ENCODE peak calls at places on chromosomes 5 and 9, in six cellular contexts. One of them, this sample, is unnamed.

GRCh38 chr5:35240892-35241291 is 10.6 kb upstream of the PRLR start:
- DNase-seq in ovary: no peak
- DNase-seq in stomach: no peak
- DNase-seq in GM12878: no peak
- DNase-seq in uterus: no peak
- DNase-seq in IMR-90: no peak
- DNase-seq in this sample: no peak

GRCh38 chr9:36407122-36407723 is 7.2 kb upstream of the RNF38 start:
- DNase-seq in uterus: peak; percentile 59
- DNase-seq in ovary: peak; percentile 68
- DNase-seq in IMR-90: peak; percentile 65
- DNase-seq in GM12878: peak; percentile 25
- DNase-seq in stomach: peak; percentile 66
- DNase-seq in this sample: peak; percentile 88

GRCh38 chr5:142491260-142491659 is 166.4 kb upstream of the SPRY4 start:
- DNase-seq in GM12878: no peak
- DNase-seq in uterus: no peak
- DNase-seq in ovary: no peak
- DNase-seq in IMR-90: no peak
- DNase-seq in stomach: no peak
- DNase-seq in this sample: no peak

GRCh38 chr5:154967419-154968024 is 26.6 kb downstream of the MRPL22 start:
- DNase-seq in uterus: no peak
- DNase-seq in stomach: no peak
- DNase-seq in ovary: no peak
- DNase-seq in IMR-90: peak; percentile 21
- DNase-seq in GM12878: no peak
- DNase-seq in this sample: no peak

GRCh38 chr9:4774209-4774608 is 18.5 kb upstream of the RCL1 start:
- DNase-seq in IMR-90: no peak
- DNase-seq in GM12878: no peak
- DNase-seq in stomach: no peak
- DNase-seq in uterus: no peak
- DNase-seq in ovary: peak; percentile 53
- DNase-seq in this sample: no peak

GRCh38 chr5:173583384-173583783 is 33.1 kb downstream of the BOD1 start:
- DNase-seq in IMR-90: no peak
- DNase-seq in GM12878: no peak
- DNase-seq in ovary: no peak
- DNase-seq in stomach: no peak
- DNase-seq in uterus: no peak
- DNase-seq in this sample: no peak

GRCh38 chr5:136006164-136006563 is 22.6 kb upstream of the TGFBI start:
- DNase-seq in stomach: no peak
- DNase-seq in ovary: no peak
- DNase-seq in GM12878: no peak
- DNase-seq in uterus: no peak
- DNase-seq in IMR-90: peak; percentile 87
- DNase-seq in this sample: no peak

GRCh38 chr9:78865757-78866156 is 568.8 kb downstream of the PSAT1 start:
- DNase-seq in IMR-90: no peak
- DNase-seq in stomach: no peak
- DNase-seq in GM12878: no peak
- DNase-seq in ovary: no peak
- DNase-seq in uterus: no peak
- DNase-seq in this sample: no peak

GRCh38 chr5:116276952-116277351 is 192.1 kb downstream of the COMMD10 start:
- DNase-seq in stomach: no peak
- DNase-seq in uterus: no peak
- DNase-seq in IMR-90: no peak
- DNase-seq in GM12878: no peak
- DNase-seq in ovary: no peak
- DNase-seq in this sample: no peak

GRCh38 chr9:109083141-109083540 is 36.6 kb downstream of the TMEM245 start:
- DNase-seq in GM12878: no peak
- DNase-seq in ovary: no peak
- DNase-seq in IMR-90: no peak
- DNase-seq in uterus: no peak
- DNase-seq in stomach: no peak
- DNase-seq in this sample: no peak

GRCh38 chr9:127762111-127762676 is 16.3 kb downstream of the SH2D3C start:
- DNase-seq in ovary: no peak
- DNase-seq in stomach: no peak
- DNase-seq in uterus: peak; percentile 70
- DNase-seq in GM12878: no peak
- DNase-seq in IMR-90: no peak
- DNase-seq in this sample: no peak

GRCh38 chr5:28397502-28397941 is 1359.1 kb upstream of the CDH9 start:
- DNase-seq in GM12878: no peak
- DNase-seq in ovary: no peak
- DNase-seq in stomach: no peak
- DNase-seq in uterus: no peak
- DNase-seq in IMR-90: no peak
- DNase-seq in this sample: no peak

GRCh38 chr9:8733096-8733954 is 933.7 kb upstream of the DMAC1 start:
- DNase-seq in ovary: peak; percentile 37
- DNase-seq in uterus: no peak
- DNase-seq in GM12878: no peak
- DNase-seq in IMR-90: no peak
- DNase-seq in stomach: no peak
- DNase-seq in this sample: no peak

GRCh38 chr9:81182421-81182820 is 506.9 kb downstream of the TLE1 start:
- DNase-seq in stomach: no peak
- DNase-seq in ovary: no peak
- DNase-seq in IMR-90: peak; percentile 77
- DNase-seq in GM12878: no peak
- DNase-seq in uterus: no peak
- DNase-seq in this sample: no peak

GRCh38 chr5:154740483-154740882 is 14.7 kb upstream of the LARP1 start:
- DNase-seq in ovary: peak; percentile 32
- DNase-seq in uterus: peak; percentile 32
- DNase-seq in IMR-90: peak; percentile 82
- DNase-seq in stomach: peak; percentile 70
- DNase-seq in GM12878: no peak
- DNase-seq in this sample: no peak

GRCh38 chr5:127290019-127290945 is at the start of gene MEGF10:
- DNase-seq in uterus: peak; percentile 41
- DNase-seq in ovary: no peak
- DNase-seq in IMR-90: peak; percentile 17
- DNase-seq in GM12878: no peak
- DNase-seq in stomach: no peak
- DNase-seq in this sample: no peak

GRCh38 chr5:8848997-8849585 is 696.8 kb downstream of the SEMA5A start:
- DNase-seq in stomach: no peak
- DNase-seq in IMR-90: peak; percentile 89
- DNase-seq in ovary: no peak
- DNase-seq in GM12878: no peak
- DNase-seq in uterus: no peak
- DNase-seq in this sample: no peak

DNA sequence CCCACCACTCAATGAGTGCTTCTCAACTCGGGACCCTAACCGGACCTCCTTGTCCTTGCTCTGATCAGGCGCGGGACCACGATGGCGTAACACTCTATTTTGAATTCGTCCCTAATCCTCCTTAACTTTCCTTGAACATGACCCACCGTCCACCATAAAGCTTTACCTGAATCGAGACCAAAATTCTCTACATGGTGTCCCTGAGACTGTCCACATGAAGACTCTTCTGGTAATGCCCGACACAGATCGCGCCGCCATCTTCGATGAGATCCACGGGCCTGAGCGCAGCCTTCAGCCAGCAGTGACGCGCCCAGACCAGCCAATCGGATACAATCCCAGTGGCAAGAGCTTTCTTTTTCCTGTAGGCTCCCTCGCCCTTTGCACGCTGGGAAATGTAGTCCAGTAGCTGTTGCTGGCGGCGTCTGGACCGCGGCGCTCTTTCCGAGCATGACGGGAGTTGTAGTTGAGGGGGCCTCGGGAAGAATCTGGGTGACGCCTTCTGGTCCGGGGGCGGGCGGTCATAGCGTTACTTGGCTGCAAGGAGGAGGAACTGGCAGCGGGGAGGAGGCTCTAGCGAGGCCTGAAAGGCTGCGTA is at the start of the genes MRPL50 and ZNF189:
- DNase-seq in stomach: peak; percentile 98
- DNase-seq in uterus: peak; percentile 99
- DNase-seq in ovary: peak; percentile 99
- DNase-seq in GM12878: peak; percentile 93
- DNase-seq in IMR-90: peak; percentile 99
- DNase-seq in this sample: peak; percentile 99
- TF ChIP-seq POLR2A in stomach: no peak
- TF ChIP-seq POLR2A in uterus: peak; percentile 72
- TF ChIP-seq POLR2A in ovary: peak; percentile 93
- TF ChIP-seq POLR2A in GM12878: peak; percentile 96
- TF ChIP-seq POLR2A in IMR-90: peak; percentile 95
- TF ChIP-seq POLR2A in this sample: no peak

DNA sequence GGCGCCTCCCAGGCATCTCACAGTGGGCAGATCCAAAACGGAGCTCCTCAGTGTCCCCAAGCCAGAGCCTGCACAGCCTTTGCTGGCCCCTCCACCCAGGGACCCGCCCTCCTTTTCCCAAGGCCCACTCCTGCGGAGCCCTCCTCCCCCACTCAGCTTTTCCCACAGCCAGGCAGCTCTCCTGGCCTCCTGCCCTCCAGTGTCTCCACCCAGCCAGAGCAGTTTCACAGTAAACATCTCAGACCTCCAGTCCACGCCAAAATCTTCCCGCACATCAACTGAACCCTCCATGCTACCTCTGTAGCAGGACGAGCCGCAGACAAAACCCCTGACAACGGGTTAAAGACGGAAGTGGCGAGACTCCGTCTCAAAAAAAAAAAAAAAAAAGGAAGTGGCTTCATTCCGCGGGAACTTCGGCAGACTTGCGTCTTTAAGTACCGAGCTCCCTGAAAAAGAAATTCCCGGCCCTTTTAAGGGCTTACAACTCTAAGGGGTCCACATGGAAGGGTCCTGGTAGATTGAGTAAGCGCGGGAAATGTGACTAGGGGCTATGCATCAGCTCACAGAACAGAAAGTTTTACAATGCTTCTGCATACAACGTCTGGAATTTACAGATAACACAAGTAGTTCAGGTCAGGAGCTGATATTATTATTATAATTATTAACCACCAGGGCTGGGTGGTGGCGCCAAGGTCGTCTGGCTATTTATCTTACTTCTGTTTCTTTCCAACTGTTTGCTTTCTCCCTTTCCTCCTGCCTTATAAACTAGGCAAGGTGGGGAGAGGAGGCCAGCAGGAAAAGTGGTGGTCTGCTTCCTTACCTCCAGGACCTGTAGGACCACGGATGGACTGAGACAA is 11.4 kb upstream of the GRIN1 start:
- DNase-seq in uterus: no peak
- DNase-seq in stomach: peak; percentile 79
- DNase-seq in GM12878: no peak
- DNase-seq in IMR-90: no peak
- DNase-seq in ovary: no peak
- DNase-seq in this sample: no peak
- H3K4me3 ChIP-seq in uterus: no peak overlapping the region
- H3K4me3 ChIP-seq in stomach: peak overlapping the region; percentile 71
- H3K4me3 ChIP-seq in GM12878: peak overlapping the region; percentile 72
- H3K4me3 ChIP-seq in IMR-90: no peak overlapping the region
- H3K4me3 ChIP-seq in ovary: no peak overlapping the region
- H3K4me3 ChIP-seq in this sample: no peak overlapping the region

DNA sequence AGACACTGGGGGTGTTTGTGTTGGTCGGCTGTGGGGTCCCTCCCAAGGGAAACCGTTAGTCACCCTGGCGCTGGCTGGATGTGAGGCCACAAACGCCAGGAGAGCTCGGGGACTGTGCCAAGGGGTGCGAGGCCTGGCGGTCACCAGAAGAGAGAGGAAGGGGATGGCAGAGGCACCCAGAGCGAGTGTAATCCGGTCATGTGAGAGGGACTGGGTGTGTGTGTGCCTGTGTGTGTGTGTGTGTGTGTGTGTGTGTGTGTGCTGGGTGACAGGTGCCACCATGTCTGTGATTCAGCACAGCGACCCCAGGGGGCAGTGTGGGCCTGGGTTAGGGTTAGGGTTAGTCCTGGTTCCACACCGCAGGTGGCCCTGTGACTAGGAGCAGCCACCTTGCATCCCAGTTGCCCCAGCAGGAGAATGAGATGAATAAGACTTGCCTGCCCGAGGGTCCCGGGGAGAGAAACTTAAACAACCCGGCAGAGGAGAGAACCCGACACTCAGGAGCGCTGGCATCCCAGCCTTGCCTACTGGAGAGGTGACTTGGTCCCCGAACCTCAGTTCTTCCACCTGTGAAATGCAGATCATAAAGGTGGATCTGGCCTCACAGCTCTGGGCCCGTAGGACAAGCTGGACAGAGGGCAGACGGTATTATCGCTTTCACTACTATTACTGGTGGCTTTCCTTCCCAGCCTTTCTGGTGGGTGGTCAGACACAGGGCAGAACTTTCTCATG is 1.4 kb upstream of the ADAMTSL2 start:
- DNase-seq in GM12878: peak; percentile 15
- DNase-seq in ovary: peak; percentile 72
- DNase-seq in IMR-90: peak; percentile 29
- DNase-seq in uterus: peak; percentile 57
- DNase-seq in stomach: peak; percentile 79
- DNase-seq in this sample: no peak
- TF ChIP-seq CTCF in GM12878: peak; percentile 69
- TF ChIP-seq CTCF in ovary: no peak
- TF ChIP-seq CTCF in IMR-90: peak; percentile 58
- TF ChIP-seq CTCF in uterus: peak; percentile 11
- TF ChIP-seq CTCF in stomach: no peak
- TF ChIP-seq CTCF in this sample: peak; percentile 93

GRCh38 chr5:1055896-1056610 is 47.5 kb downstream of the NKD2 start:
- DNase-seq in stomach: no peak
- DNase-seq in GM12878: no peak
- DNase-seq in uterus: no peak
- DNase-seq in ovary: no peak
- DNase-seq in IMR-90: no peak
- DNase-seq in this sample: no peak
- TF ChIP-seq POLR2A in stomach: no peak
- TF ChIP-seq POLR2A in GM12878: no peak
- TF ChIP-seq POLR2A in uterus: no peak
- TF ChIP-seq POLR2A in ovary: no peak
- TF ChIP-seq POLR2A in IMR-90: no peak
- TF ChIP-seq POLR2A in this sample: no peak